ENCODE peak calls at places on chromosome 14, in four cellular contexts. W is HFF-Myc, D is GM13977, R is NCI-H1417. L is an unnamed sample.

GRCh38 chr14:80428171-80428570 is 216.9 kb upstream of the DIO2 start:
- DNase-seq in R (no peak), D (no peak), W (no peak), L (no peak)

GRCh38 chr14:48586099-48586498 is 910.7 kb upstream of the MDGA2 start:
- DNase-seq in W (no peak), R (no peak), D (no peak), L (no peak)

GRCh38 chr14:59482471-59483331 is 1.5 kb downstream of the L3HYPDH start:
- DNase-seq in R (no peak), W (peak), D (no peak), L (no peak)

GRCh38 chr14:33986804-33987203 is 35.9 kb upstream of the EGLN3 start:
- DNase-seq in W (peak), D (no peak), R (no peak), L (no peak)

GRCh38 chr14:100546051-100546443 is 41.2 kb downstream of the BEGAIN start:
- DNase-seq in W (no peak), D (peak), R (no peak), L (no peak)

GRCh38 chr14:87698496-87698895 is 294.5 kb downstream of the GALC start:
- DNase-seq in D (no peak), W (no peak), R (no peak), L (no peak)

GRCh38 chr14:70289138-70289537 is 70.3 kb downstream of the COX16 start:
- DNase-seq in R (no peak), D (peak), W (no peak), L (no peak)

GRCh38 chr14:52619692-52620091 is 67.1 kb downstream of the GPR137C start:
- DNase-seq in R (no peak), W (no peak), D (no peak), L (no peak)

GRCh38 chr14:51938137-51938536 is 51.2 kb upstream of the RTRAF start:
- DNase-seq in D (no peak), R (no peak), W (no peak), L (no peak)

GRCh38 chr14:81390706-81391105 is 9.4 kb downstream of the STON2 start:
- DNase-seq in R (no peak), W (no peak), D (no peak), L (no peak)

GRCh38 chr14:34470319-34470718 is 8.3 kb upstream of the SPTSSA start:
- DNase-seq in D (no peak), W (no peak), R (no peak), L (no peak)

GRCh38 chr14:105126970-105127307 is 41.6 kb downstream of the JAG2 start:
- DNase-seq in D (no peak), W (no peak), R (no peak), L (no peak)

GRCh38 chr14:92497391-92497790 is 16.2 kb upstream of the RIN3 start:
- DNase-seq in W (no peak), D (no peak), R (no peak), L (no peak)

GRCh38 chr14:21093769-21094681 is 4.4 kb downstream of the ZNF219 start:
- DNase-seq in W (no peak), D (peak), R (peak), L (no peak)

GRCh38 chr14:68636597-68636996 is 156.3 kb downstream of the ZFP36L1 start:
- DNase-seq in W (no peak), D (no peak), R (no peak), L (no peak)

GRCh38 chr14:34228663-34229001 is 233.4 kb downstream of the SPTSSA start:
- DNase-seq in R (no peak), D (no peak), W (no peak), L (no peak)

GRCh38 chr14:68908201-68908600 is 70.9 kb downstream of the ACTN1 start:
- DNase-seq in D (no peak), W (no peak), R (no peak), L (no peak)

GRCh38 chr14:83085725-83086124 is 1552.1 kb upstream of the SEL1L start:
- DNase-seq in W (no peak), R (no peak), D (no peak), L (no peak)

GRCh38 chr14:105902131-105902898 is 375.9 kb downstream of the TMEM121 start:
- DNase-seq in W (no peak), D (no peak), R (peak), L (peak)

GRCh38 chr14:102297436-102298170 is 7.4 kb downstream of the MOK start:
- DNase-seq in W (no peak), R (no peak), D (no peak), L (no peak)

GRCh38 chr14:54771411-54772027 is 131.1 kb downstream of the GCH1 start:
- DNase-seq in R (no peak), W (no peak), D (no peak), L (no peak)

GRCh38 chr14:69574266-69574953 is at the start of gene CCDC177:
- DNase-seq in W (no peak), D (peak), R (peak), L (peak)

GRCh38 chr14:54627718-54628345 is 60.9 kb downstream of the SAMD4A start:
- DNase-seq in R (no peak), D (peak), W (peak), L (no peak)

GRCh38 chr14:53924754-53925153 is 31.9 kb downstream of the BMP4 start:
- DNase-seq in D (no peak), W (peak), R (no peak), L (no peak)

GRCh38 chr14:101761881-101762529 is 496 bp downstream of the PPP2R5C start:
- DNase-seq in D (peak), W (no peak), R (peak), L (peak)

GRCh38 chr14:59455411-59455810 is 9.8 kb downstream of the GPR135 start:
- DNase-seq in D (no peak), R (no peak), W (no peak), L (no peak)

GRCh38 chr14:104927901-104928300 is 3.2 kb downstream of the PLD4 start:
- DNase-seq in R (no peak), W (no peak), D (peak), L (no peak)

L was measured in COR-L47.